ENCODE peak calls at places on chromosomes 6 and 20, in five cellular contexts. J, Z, S, U and X are unnamed samples.

GRCh38 chr6:32967151-32968091 is 973 bp upstream of the BRD2 start:
- DNase-seq in J (no peak), Z (no peak), U (no peak), S (peak), X (no peak)

GRCh38 chr6:159742165-159742564 is 14.9 kb downstream of the WTAP start:
- DNase-seq in S (no peak), U (no peak), Z (no peak), J (no peak), X (no peak)

GRCh38 chr20:32792316-32792715 is 27.4 kb upstream of the MAPRE1 start:
- DNase-seq in S (no peak), U (no peak), J (peak), Z (no peak), X (peak)

GRCh38 chr6:5248302-5249098 is 12.2 kb downstream of the LYRM4 start:
- DNase-seq in U (no peak), J (no peak), S (no peak), Z (no peak), X (no peak)

GRCh38 chr6:47353822-47354221 is 44.1 kb upstream of the TNFRSF21 start:
- DNase-seq in Z (no peak), U (no peak), S (no peak), J (no peak), X (no peak)

GRCh38 chr20:47950103-47950502 is 164.8 kb upstream of the SULF2 start:
- DNase-seq in U (peak), Z (no peak), J (no peak), S (no peak), X (no peak)

GRCh38 chr6:15205321-15205720 is 40.5 kb upstream of the JARID2 start:
- DNase-seq in U (no peak), Z (no peak), S (no peak), J (no peak), X (no peak)

GRCh38 chr20:6711950-6712634 is 55.4 kb upstream of the BMP2 start:
- DNase-seq in S (no peak), U (no peak), Z (no peak), J (no peak), X (no peak)

GRCh38 chr6:111772274-111772780 is 100.9 kb downstream of the FYN start:
- DNase-seq in Z (no peak), S (no peak), J (no peak), U (no peak), X (no peak)

GRCh38 chr6:41736207-41736710 is 851 bp upstream of the TFEB start:
- DNase-seq in U (no peak), Z (no peak), J (no peak), S (no peak), X (no peak)

GRCh38 chr20:18440403-18440802 is 26.4 kb downstream of the DZANK1 start:
- DNase-seq in U (no peak), S (no peak), Z (no peak), J (no peak), X (no peak)

GRCh38 chr20:21424846-21425245 is 27.5 kb upstream of the NKX2-4 start:
- DNase-seq in S (no peak), Z (no peak), U (no peak), J (no peak), X (no peak)

GRCh38 chr20:61236677-61237076 is 15.4 kb upstream of the CDH4 start:
- DNase-seq in J (no peak), Z (no peak), S (no peak), U (no peak), X (no peak)

GRCh38 chr6:109701201-109701600 is 10.1 kb downstream of the FIG4 start:
- DNase-seq in S (no peak), J (peak), Z (no peak), U (no peak), X (no peak)

GRCh38 chr6:114740547-114740946 is 397.7 kb upstream of the HS3ST5 start:
- DNase-seq in S (no peak), J (no peak), Z (no peak), U (no peak), X (no peak)

GRCh38 chr6:91276315-91276714 is 689.4 kb upstream of the MAP3K7 start:
- DNase-seq in S (no peak), Z (no peak), U (no peak), J (no peak), X (no peak)

GRCh38 chr6:46325561-46326525 is 155.1 kb upstream of the ENPP5 start:
- DNase-seq in Z (peak), U (no peak), S (peak), J (no peak), X (peak)

GRCh38 chr6:26223677-26224546 is 136.7 kb downstream of the HFE start:
- DNase-seq in U (peak), Z (peak), J (no peak), S (peak), X (peak)

GRCh38 chr6:21164768-21165326 is 428.7 kb upstream of the SOX4 start:
- DNase-seq in S (peak), U (no peak), J (no peak), Z (no peak), X (peak)

GRCh38 chr20:49420811-49421295 is 61.6 kb downstream of the KCNB1 start:
- DNase-seq in S (peak), J (no peak), U (peak), Z (no peak), X (no peak)

GRCh38 chr20:46573788-46574581 is 23.5 kb upstream of the OCSTAMP start:
- DNase-seq in J (no peak), Z (no peak), U (no peak), S (no peak), X (no peak)

GRCh38 chr6:152089992-152090391 is 282.5 kb downstream of the ESR1 start:
- DNase-seq in J (no peak), Z (no peak), U (peak), S (peak), X (no peak)

GRCh38 chr6:33683576-33684427 is 27.7 kb downstream of the UQCC2 start:
- DNase-seq in Z (no peak), U (no peak), S (no peak), J (no peak), X (no peak)

GRCh38 chr6:157732007-157732406 is 91.0 kb upstream of the SNX9 start:
- DNase-seq in J (no peak), Z (no peak), S (no peak), U (no peak), X (no peak)

GRCh38 chr6:51450958-51451357 is 632.3 kb downstream of the TFAP2B start:
- DNase-seq in J (no peak), Z (no peak), S (no peak), U (no peak), X (no peak)

GRCh38 chr6:75893058-75893775 is 144.2 kb downstream of the MYO6 start:
- DNase-seq in U (no peak), Z (peak), S (peak), J (peak), X (peak)

GRCh38 chr6:41272591-41273175 is 13.8 kb downstream of the TREM1 start:
- DNase-seq in Z (no peak), S (no peak), U (no peak), J (no peak), X (peak)

GRCh38 chr6:150981095-150981494 is 115.6 kb downstream of the MTHFD1L start:
- DNase-seq in J (no peak), Z (no peak), S (no peak), U (no peak), X (peak)

DNA sequence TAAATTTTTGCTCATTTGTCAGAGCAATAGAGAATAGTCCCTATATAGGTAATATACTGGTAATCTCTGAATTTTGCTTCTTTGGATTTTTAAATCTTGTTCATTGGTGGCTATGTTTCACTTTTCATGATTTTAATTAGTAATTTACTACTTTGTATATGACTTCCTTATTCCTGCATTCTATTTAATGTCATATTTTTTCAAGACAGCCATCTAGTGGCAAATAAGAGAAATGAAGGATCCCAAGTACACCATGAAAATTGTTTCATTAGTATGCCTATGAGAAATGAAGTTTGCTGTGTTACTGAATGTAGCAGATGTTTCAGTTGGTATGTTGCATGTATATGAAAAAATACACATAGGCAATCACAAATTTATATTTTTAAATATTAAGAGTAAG is 82.4 kb downstream of the ZNF292 start:
- DNase-seq in S (peak), U (no peak), J (peak), Z (peak), X (peak)
- TF ChIP-seq CTCF in S (peak), U (peak), J (peak), Z (peak), X (peak)

GRCh38 chr20:4896971-4897497 is 104.3 kb downstream of the SLC23A2 start:
- DNase-seq in J (no peak), S (no peak), Z (no peak), U (no peak), X (no peak)
- TF ChIP-seq CTCF in J (peak), S (no peak), Z (no peak), U (no peak), X (no peak)

GRCh38 chr20:38305541-38305940 is 1.6 kb downstream of the BPI start:
- DNase-seq in J (no peak), U (no peak), Z (no peak), S (no peak), X (no peak)

GRCh38 chr20:38302721-38303120 is 1.2 kb upstream of the BPI start:
- DNase-seq in Z (no peak), S (no peak), U (no peak), J (no peak), X (no peak)

GRCh38 chr20:38307371-38308046 is 3.6 kb downstream of the BPI start:
- DNase-seq in U (no peak), S (peak), Z (peak), J (no peak), X (no peak)

GRCh38 chr20:38303908-38304379 is at the start of gene BPI:
- DNase-seq in Z (peak), U (no peak), S (no peak), J (peak), X (peak)

GRCh38 chr20:38304845-38305447 is 990 bp downstream of the BPI start:
- DNase-seq in Z (no peak), S (peak), J (no peak), U (no peak), X (peak)
- TF ChIP-seq CTCF in Z (peak), S (peak), J (peak), U (no peak), X (peak)

GRCh38 chr6:10472634-10473033 is 48.5 kb upstream of the GCNT2 start:
- DNase-seq in J (no peak), U (no peak), S (no peak), Z (no peak), X (no peak)

GRCh38 chr6:10479939-10480700 is 41.0 kb upstream of the GCNT2 start:
- DNase-seq in S (peak), Z (no peak), J (no peak), U (no peak), X (no peak)

GRCh38 chr6:10482636-10483257 is 38.4 kb upstream of the GCNT2 start:
- DNase-seq in Z (no peak), J (no peak), S (no peak), U (no peak), X (no peak)

GRCh38 chr6:10481101-10481500 is 40.0 kb upstream of the GCNT2 start:
- DNase-seq in Z (no peak), S (no peak), U (no peak), J (no peak), X (no peak)

GRCh38 chr6:10478187-10479040 is 42.7 kb upstream of the GCNT2 start:
- DNase-seq in J (no peak), U (no peak), S (peak), Z (no peak), X (peak)
- TF ChIP-seq CTCF in J (peak), U (peak), S (peak), Z (peak), X (peak)

DNA sequence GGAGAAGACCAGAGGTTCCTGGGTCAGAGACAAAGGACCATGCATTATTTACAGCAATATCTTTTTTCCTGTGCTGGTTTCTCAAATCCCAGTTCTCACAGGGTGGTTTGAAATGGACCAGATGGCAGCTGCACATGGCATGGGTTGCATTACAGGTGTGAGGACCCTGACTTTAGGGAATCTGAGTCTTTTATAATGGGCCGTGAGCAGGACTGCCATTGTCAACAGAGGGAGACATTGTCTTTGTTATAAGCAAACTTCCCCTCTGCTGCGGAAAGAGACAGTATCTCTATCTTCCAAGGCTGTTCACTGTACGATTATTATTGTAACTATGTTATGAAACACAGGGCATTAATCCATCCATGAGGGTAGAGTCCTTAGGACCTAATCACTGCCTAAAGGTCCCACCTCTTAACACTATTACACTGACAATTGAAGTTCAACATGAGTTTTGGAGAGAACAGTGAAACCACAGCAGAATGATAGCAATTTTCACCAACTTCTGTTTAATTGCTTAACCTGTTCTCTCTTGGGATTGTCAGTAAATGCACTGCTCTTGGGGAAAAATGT is 156.1 kb upstream of the AGPAT4 start:
- DNase-seq in Z (no peak), U (no peak), S (peak), J (no peak), X (no peak)
- TF ChIP-seq CTCF in Z (peak), U (no peak), S (peak), J (no peak), X (no peak)